ENCODE peak calls at places on chromosome 7, in five cellular contexts. T, I, O, D and Y are unnamed samples.

GRCh38 chr7:42389697-42390096 is 152.7 kb upstream of the GLI3 start:
- DNase-seq in T (no peak), I (no peak), O (no peak), D (no peak), Y (no peak)

GRCh38 chr7:158868754-158869410 is 12.5 kb downstream of the DYNC2I1 start:
- DNase-seq in T (no peak), I (no peak), O (peak; percentile 51), D (no peak), Y (no peak)

GRCh38 chr7:94893661-94894060 is 13.7 kb upstream of the PPP1R9A start:
- DNase-seq in T (no peak), I (no peak), O (no peak), D (no peak), Y (no peak)

GRCh38 chr7:67625257-67625713 is 628.7 kb downstream of the TYW1 start:
- DNase-seq in T (peak; percentile 8), I (peak; percentile 92), O (peak; percentile 86), D (peak; percentile 76), Y (peak; percentile 75)

GRCh38 chr7:66537380-66537779 is 91.3 kb upstream of the KCTD7 start:
- DNase-seq in T (no peak), I (no peak), O (no peak), D (no peak), Y (no peak)

GRCh38 chr7:134514663-134515062 is 12.7 kb upstream of the AKR1B10 start:
- DNase-seq in T (peak; percentile 83), I (no peak), O (peak; percentile 68), D (peak; percentile 91), Y (peak; percentile 83)

GRCh38 chr7:95092332-95092731 is 184.9 kb downstream of the PPP1R9A start:
- DNase-seq in T (no peak), I (no peak), O (no peak), D (no peak), Y (no peak)

GRCh38 chr7:92255308-92255707 is 9.5 kb downstream of the ANKIB1 start:
- DNase-seq in T (no peak), I (no peak), O (no peak), D (no peak), Y (no peak)

GRCh38 chr7:130463553-130464434 is 23.0 kb upstream of the CEP41 start:
- DNase-seq in T (no peak), I (no peak), O (no peak), D (no peak), Y (no peak)

GRCh38 chr7:5255832-5256231 is 26.9 kb upstream of the SLC29A4 start:
- DNase-seq in T (no peak), I (no peak), O (no peak), D (no peak), Y (peak; percentile 51)

GRCh38 chr7:10888861-10889260 is 84.8 kb upstream of the PHF14 start:
- DNase-seq in T (no peak), I (no peak), O (no peak), D (no peak), Y (peak; percentile 15)

GRCh38 chr7:47447621-47448349 is 134.1 kb downstream of the TNS3 start:
- DNase-seq in T (no peak), I (no peak), O (no peak), D (no peak), Y (no peak)

GRCh38 chr7:159158888-159159405 is 14.3 kb upstream of the VIPR2 start:
- DNase-seq in T (no peak), I (no peak), O (peak; percentile 12), D (no peak), Y (no peak)

GRCh38 chr7:108226723-108227359 is 96.7 kb upstream of the LAMB4 start:
- DNase-seq in T (no peak), I (no peak), O (no peak), D (no peak), Y (no peak)

GRCh38 chr7:49790209-49790608 is 16.8 kb downstream of the VWC2 start:
- DNase-seq in T (no peak), I (no peak), O (no peak), D (no peak), Y (no peak)

GRCh38 chr7:48887500-48887899 is 36.8 kb upstream of the CDC14C start:
- DNase-seq in T (no peak), I (no peak), O (no peak), D (no peak), Y (no peak)

GRCh38 chr7:55534262-55534915 is 37.9 kb downstream of the VOPP1 start:
- DNase-seq in T (no peak), I (no peak), O (no peak), D (no peak), Y (peak; percentile 94)

GRCh38 chr7:143898810-143899209 is 3.2 kb downstream of the TCAF1 start:
- DNase-seq in T (no peak), I (no peak), O (no peak), D (no peak), Y (no peak)

GRCh38 chr7:52017802-52018679 is 701.4 kb upstream of the COBL start:
- DNase-seq in T (no peak), I (peak; percentile 85), O (peak; percentile 13), D (peak; percentile 19), Y (peak; percentile 62)

GRCh38 chr7:118053353-118053752 is 130.6 kb upstream of the LSM8 start:
- DNase-seq in T (no peak), I (no peak), O (no peak), D (no peak), Y (no peak)

GRCh38 chr7:158368449-158368848 is 219.2 kb downstream of the PTPRN2 start:
- DNase-seq in T (no peak), I (no peak), O (no peak), D (no peak), Y (no peak)

GRCh38 chr7:78020874-78021249 is 222.3 kb downstream of the PHTF2 start:
- DNase-seq in T (no peak), I (no peak), O (no peak), D (no peak), Y (no peak)

GRCh38 chr7:14275346-14275745 is 285.9 kb upstream of the ETV1 start:
- DNase-seq in T (no peak), I (no peak), O (no peak), D (no peak), Y (no peak)

GRCh38 chr7:130996841-130997231 is 262.8 kb upstream of the KLF14 start:
- DNase-seq in T (peak; percentile 80), I (no peak), O (no peak), D (no peak), Y (no peak)

GRCh38 chr7:48244902-48245301 is 73.6 kb downstream of the ABCA13 start:
- DNase-seq in T (no peak), I (no peak), O (no peak), D (no peak), Y (peak; percentile 9)

GRCh38 chr7:7157177-7157886 is 25.0 kb upstream of the C1GALT1 start:
- DNase-seq in T (no peak), I (no peak), O (no peak), D (no peak), Y (peak; percentile 91)

DNA sequence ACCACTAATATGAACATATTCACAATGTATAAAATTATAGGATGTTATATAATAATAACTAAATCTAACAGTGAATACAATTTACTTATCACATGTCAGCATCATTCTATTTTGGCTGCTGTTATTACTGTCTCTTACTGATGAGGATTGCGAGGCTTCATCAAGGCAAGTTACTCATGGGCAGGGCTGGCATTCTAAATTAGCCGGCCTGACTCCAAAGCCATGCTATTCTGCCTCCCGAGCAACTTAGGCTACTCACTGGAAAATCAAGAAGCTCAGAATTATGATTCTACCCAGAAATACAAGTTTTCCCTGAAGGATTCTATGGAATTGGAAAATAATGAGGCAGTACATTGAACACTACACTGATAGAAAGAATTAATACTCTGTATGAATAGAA is 101.7 kb downstream of the ICA1 start:
- DNase-seq in T (no peak), I (no peak), O (no peak), D (no peak), Y (no peak)
- TF ChIP-seq MAX in T (no peak), I (no peak), O (no peak), D (no peak), Y (no peak)

DNA sequence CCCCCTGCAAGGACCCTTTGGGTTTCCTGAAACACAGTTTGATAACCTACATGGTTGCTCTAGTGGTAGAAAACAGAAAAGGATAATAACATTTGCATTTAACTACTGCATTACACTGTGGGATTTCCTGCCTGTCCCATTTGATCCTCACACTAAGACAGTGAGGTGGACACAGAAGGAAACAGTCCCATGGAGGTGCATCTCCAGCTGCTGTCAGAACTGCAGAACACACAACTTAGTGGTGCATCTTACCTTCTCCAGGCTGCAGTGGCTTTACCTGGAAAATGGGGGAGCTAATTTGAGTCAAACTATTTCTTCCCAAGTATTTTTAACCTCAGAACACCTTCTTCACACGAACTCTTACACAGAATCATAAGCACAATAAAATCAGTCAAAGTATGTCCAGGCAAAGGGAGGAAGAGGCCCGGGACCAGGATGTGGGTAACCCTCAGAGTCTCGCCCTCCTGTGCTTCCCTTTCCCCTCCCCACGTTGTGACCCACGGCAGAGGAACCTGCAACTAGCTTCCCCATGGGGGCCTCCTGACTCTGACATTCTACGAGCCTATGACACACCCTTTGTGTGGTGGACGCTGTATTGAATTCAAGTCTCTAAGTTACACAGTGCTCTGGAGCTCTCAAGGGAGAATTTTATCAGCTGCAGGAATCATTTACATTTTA is 33.7 kb downstream of the SCRN1 start:
- DNase-seq in T (no peak), I (no peak), O (no peak), D (no peak), Y (peak; percentile 86)
- TF ChIP-seq CTCF in T (no peak), I (no peak), O (no peak), D (no peak), Y (no peak)

GRCh38 chr7:85191383-85191782 is 4.5 kb upstream of the SEMA3D start:
- DNase-seq in T (peak; percentile 19), I (no peak), O (peak; percentile 37), D (peak; percentile 7), Y (peak; percentile 11)
- TF ChIP-seq MAX in T (no peak), I (no peak), O (no peak), D (no peak), Y (no peak)

GRCh38 chr7:98930921-98931320 is 52.6 kb downstream of the TRRAP start:
- DNase-seq in T (no peak), I (no peak), O (no peak), D (no peak), Y (no peak)

GRCh38 chr7:98930464-98930863 is 52.1 kb downstream of the TRRAP start:
- DNase-seq in T (no peak), I (no peak), O (no peak), D (no peak), Y (no peak)

GRCh38 chr7:98934267-98934666 is 55.9 kb downstream of the TRRAP start:
- DNase-seq in T (no peak), I (no peak), O (no peak), D (no peak), Y (no peak)

GRCh38 chr7:98933321-98933720 is 55.0 kb downstream of the TRRAP start:
- DNase-seq in T (no peak), I (no peak), O (no peak), D (no peak), Y (no peak)

DNA sequence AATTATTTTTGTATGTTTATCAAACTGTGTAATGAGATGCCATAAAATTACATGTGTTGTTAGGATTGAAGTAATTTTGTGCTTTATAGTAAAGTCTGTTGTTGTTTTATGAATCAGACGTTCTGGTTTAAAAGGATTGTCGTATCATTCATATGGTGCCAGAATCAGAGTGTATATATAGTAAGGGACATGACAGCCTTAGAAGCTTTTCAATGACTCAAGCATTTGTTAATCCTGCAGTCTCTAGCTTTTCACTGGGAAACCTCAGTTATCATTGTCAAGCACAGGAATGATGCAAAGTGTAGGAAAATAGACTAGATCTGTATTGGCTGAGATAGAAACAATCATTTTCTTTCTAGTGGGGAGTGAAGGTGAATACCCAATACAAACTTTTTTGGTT is 57.5 kb downstream of the TRRAP start:
- DNase-seq in T (no peak), I (no peak), O (no peak), D (no peak), Y (no peak)
- TF ChIP-seq CTCF in T (no peak), I (no peak), O (no peak), D (no peak), Y (no peak)